ENCODE peak calls at places on chromosomes 16 and 17, in nine cellular contexts. N is GM12878, X is breast epithelium, Z is stomach, K is transverse colon, O is prostate gland, R is SK-N-SH, G is HCT116, H is endothelial cell of umbilical vein. E is an unnamed sample.

GRCh38 chr16:75620326-75621169 is 2.5 kb downstream of the ADAT1 start:
- DNase-seq in Z (peak; percentile 34), X (no peak), K (peak; percentile 14), N (no peak), H (no peak), R (no peak), G (no peak), O (no peak), E (no peak)

GRCh38 chr16:27806986-27807385 is 256.5 kb downstream of the GSG1L start:
- DNase-seq in R (no peak), N (no peak), K (no peak), X (no peak), H (no peak), Z (no peak), O (no peak), G (no peak), E (no peak)

GRCh38 chr17:58415371-58416055 is 1.8 kb downstream of the RNF43 start:
- DNase-seq in R (peak; percentile 11), O (peak; percentile 46), N (no peak), G (no peak), H (no peak), X (no peak), Z (peak; percentile 65), K (peak; percentile 43), E (no peak)

GRCh38 chr17:46851029-46851741 is at the start of gene WNT9B:
- DNase-seq in O (peak; percentile 30), N (no peak), R (peak; percentile 90), K (peak; percentile 75), G (no peak), X (no peak), Z (peak; percentile 57), H (no peak), E (no peak)

GRCh38 chr16:52597772-52598483 is 51.0 kb upstream of the TOX3 start:
- DNase-seq in Z (peak; percentile 56), O (peak; percentile 31), K (peak; percentile 34), X (no peak), R (no peak), N (no peak), G (no peak), H (no peak), E (no peak)

GRCh38 chr17:57498443-57498842 is 242.1 kb downstream of the MSI2 start:
- DNase-seq in K (no peak), Z (no peak), G (no peak), X (no peak), N (no peak), H (no peak), O (no peak), R (no peak), E (no peak)

GRCh38 chr17:34081269-34081668 is 173.8 kb upstream of the CCL2 start:
- DNase-seq in G (no peak), O (no peak), Z (no peak), N (no peak), R (no peak), K (no peak), X (no peak), H (no peak), E (no peak)

GRCh38 chr17:57478851-57479250 is 222.5 kb downstream of the MSI2 start:
- DNase-seq in G (no peak), O (no peak), R (no peak), Z (no peak), N (no peak), X (no peak), K (no peak), H (no peak), E (no peak)

GRCh38 chr16:67663151-67663876 is 2.6 kb downstream of the PARD6A start:
- DNase-seq in O (no peak), Z (no peak), K (no peak), H (no peak), G (peak; percentile 15), X (no peak), N (no peak), R (peak; percentile 58), E (no peak)

GRCh38 chr17:43151880-43152456 is 19.0 kb upstream of the NBR1 start:
- DNase-seq in H (no peak), Z (no peak), G (no peak), N (no peak), O (no peak), R (no peak), K (no peak), X (no peak), E (no peak)

GRCh38 chr17:70132505-70132904 is 36.8 kb upstream of the KCNJ2 start:
- DNase-seq in G (no peak), H (no peak), R (no peak), X (no peak), Z (no peak), K (no peak), O (no peak), N (no peak), E (no peak)

GRCh38 chr17:57357830-57358426 is 101.6 kb downstream of the MSI2 start:
- DNase-seq in G (no peak), Z (no peak), R (no peak), X (no peak), K (peak; percentile 33), H (no peak), N (peak; percentile 87), O (peak; percentile 55), E (no peak)

GRCh38 chr16:8962393-8963009 is 1.2 kb downstream of the USP7 start:
- DNase-seq in G (no peak), H (peak; percentile 22), O (no peak), K (peak; percentile 71), Z (peak; percentile 50), X (no peak), N (no peak), R (peak; percentile 53), E (no peak)

GRCh38 chr16:67339453-67339852 is 12.8 kb downstream of the LRRC36 start:
- DNase-seq in R (no peak), K (no peak), O (no peak), H (peak; percentile 40), N (no peak), Z (no peak), G (peak; percentile 18), X (no peak), E (no peak)

GRCh38 chr17:64653325-64653984 is 8.7 kb downstream of the SMURF2 start:
- DNase-seq in R (no peak), K (no peak), X (no peak), G (no peak), H (no peak), N (no peak), O (no peak), Z (no peak), E (no peak)

GRCh38 chr17:41511716-41512115 is 6.3 kb upstream of the KRT13 start:
- DNase-seq in O (no peak), N (no peak), H (no peak), R (no peak), X (no peak), G (no peak), Z (no peak), K (no peak), E (no peak)

GRCh38 chr17:47663997-47664941 is 14.6 kb downstream of the KPNB1 start:
- DNase-seq in H (peak; percentile 80), X (no peak), G (peak; percentile 48), O (peak; percentile 51), R (peak; percentile 70), Z (peak; percentile 65), K (peak; percentile 60), N (peak; percentile 41), E (peak; percentile 38)

GRCh38 chr16:66359012-66359411 is 7.5 kb upstream of the CDH5 start:
- DNase-seq in X (no peak), R (no peak), H (peak; percentile 82), K (no peak), Z (no peak), O (no peak), G (no peak), N (no peak), E (no peak)

GRCh38 chr17:9115446-9116265 is 94.3 kb downstream of the NTN1 start:
- DNase-seq in N (no peak), R (peak; percentile 31), H (peak; percentile 4), X (no peak), Z (peak; percentile 27), G (no peak), K (peak; percentile 48), O (peak; percentile 26), E (no peak)

GRCh38 chr16:82027629-82028035 is 7.4 kb upstream of the HSD17B2 start:
- DNase-seq in O (no peak), Z (no peak), R (no peak), G (no peak), N (no peak), H (no peak), K (no peak), X (no peak), E (no peak)

GRCh38 chr17:71085238-71086033 is 916.1 kb downstream of the KCNJ2 start:
- DNase-seq in H (no peak), O (no peak), G (peak; percentile 35), R (peak; percentile 30), X (no peak), N (no peak), Z (peak; percentile 27), K (peak; percentile 14), E (no peak)

GRCh38 chr16:73299349-73299748 is 251.4 kb upstream of the ZFHX3 start:
- DNase-seq in R (peak; percentile 51), K (no peak), G (no peak), Z (no peak), O (no peak), N (no peak), H (no peak), X (no peak), E (no peak)

GRCh38 chr16:85055503-85056210 is 28.1 kb downstream of the KIAA0513 start:
- DNase-seq in G (no peak), O (peak; percentile 47), Z (peak; percentile 64), N (peak; percentile 92), X (peak; percentile 64), K (peak; percentile 72), R (peak; percentile 43), H (peak; percentile 72), E (no peak)
- TF ChIP-seq POLR2AphosphoS5 in G (no peak), O (peak; percentile 81), Z (peak; percentile 33), N (peak; percentile 54), X (peak; percentile 64), K (peak; percentile 49), R (no peak), H (no peak), E (no peak)

DNA sequence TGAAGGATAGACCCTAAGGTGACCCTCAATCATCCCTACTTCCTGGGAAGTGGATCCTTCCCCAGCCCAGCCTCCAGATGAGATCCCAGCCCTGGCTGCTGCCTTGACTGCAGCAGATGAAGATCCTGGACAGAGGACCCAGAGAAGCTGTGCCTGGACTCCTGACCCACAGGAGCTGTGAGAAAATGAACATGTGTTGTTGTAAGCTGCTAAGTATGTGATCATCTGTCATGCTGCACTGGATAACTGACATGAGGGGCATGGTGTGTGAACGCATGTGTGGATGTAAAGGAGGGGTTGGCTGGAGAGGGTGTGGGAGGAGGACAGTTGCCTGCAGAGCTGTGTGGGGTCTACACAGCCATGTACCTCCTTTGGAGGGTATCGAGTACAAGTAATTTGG is 69.3 kb downstream of the SLC5A11 start:
- DNase-seq in X (no peak), N (no peak), G (no peak), Z (no peak), H (no peak), O (no peak), K (no peak), R (no peak), E (no peak)
- H3K27me3 ChIP-seq in X (no peaks in the 10 kb centered on the region), N (no peaks in the 10 kb centered on the region), G (no peaks in the 10 kb centered on the region), Z (no peaks in the 10 kb centered on the region), H (no peaks in the 10 kb centered on the region), O (no peaks in the 10 kb centered on the region), K (no peaks in the 10 kb centered on the region), R (no peaks in the 10 kb centered on the region), E (no peaks in the 10 kb centered on the region)

GRCh38 chr17:81341347-81342061 is 46.4 kb upstream of the SLC38A10 start:
- DNase-seq in X (no peak), G (no peak), R (no peak), K (no peak), H (no peak), Z (no peak), O (no peak), N (no peak), E (no peak)
- TF ChIP-seq POLR2AphosphoS5 in X (no peak), G (no peak), R (no peak), K (no peak), H (peak; percentile 34), Z (no peak), O (no peak), N (no peak), E (no peak)

GRCh38 chr16:15606521-15607220 is 36.3 kb downstream of the MARF1 start:
- DNase-seq in R (no peak), N (no peak), O (peak; percentile 37), H (no peak), X (no peak), Z (no peak), G (no peak), K (no peak), E (no peak)
- H3K27me3 ChIP-seq in R (no peaks in the 10 kb centered on the region), N (no peaks in the 10 kb centered on the region), O (no peaks in the 10 kb centered on the region), H (no peaks in the 10 kb centered on the region), X (no peaks in the 10 kb centered on the region), Z (no peaks in the 10 kb centered on the region), G (no peaks in the 10 kb centered on the region), K (no peaks in the 10 kb centered on the region), E (no peaks in the 10 kb centered on the region)